ENCODE peak calls at places on chromosomes 6 and 20, in eight cellular contexts. K is ureter; S is fibroblast of gingiva; I is lower lobe of right lung; W is NCI-H1092 treated with DMSO at 0.1 percent for 48 hours; N is stimulated activated CD8-positive, alpha-beta memory T cell treated with anti-CD3 and anti-CD28 coated beads, Interleukin-4, amount 100 ng/mL, for 4 hours; B is astrocyte; M is smooth muscle cell of the brain vasculature. O is an unnamed sample.

GRCh38 chr6:40287296-40287820 is 299.8 kb downstream of the LRFN2 start:
- DNase-seq in K (no peak), S (no peak), I (no peak), W (no peak), N (no peak), B (no peak), M (no peak), O (no peak)

GRCh38 chr6:125019873-125020272 is 57.6 kb downstream of the RNF217 start:
- DNase-seq in K (no peak), S (no peak), I (no peak), W (peak), N (no peak), B (no peak), M (no peak), O (no peak)

GRCh38 chr6:7050099-7050498 is 57.7 kb upstream of the RREB1 start:
- DNase-seq in K (no peak), S (no peak), I (no peak), W (no peak), N (no peak), B (no peak), M (no peak), O (no peak)

GRCh38 chr6:169623343-169623742 is 78.5 kb downstream of the WDR27 start:
- DNase-seq in K (no peak), S (no peak), I (no peak), W (no peak), N (no peak), B (no peak), M (no peak), O (no peak)

GRCh38 chr6:112925702-112926101 is 578.6 kb downstream of the RFPL4B start:
- DNase-seq in K (no peak), S (no peak), I (no peak), W (no peak), N (no peak), B (no peak), M (no peak), O (no peak)

GRCh38 chr20:37681384-37681977 is 12.3 kb upstream of the CTNNBL1 start:
- DNase-seq in K (no peak), S (no peak), I (no peak), W (no peak), N (no peak), B (no peak), M (no peak), O (no peak)

GRCh38 chr6:21992178-21992967 is 304.5 kb downstream of the PRL start:
- DNase-seq in K (no peak), S (no peak), I (no peak), W (no peak), N (no peak), B (peak), M (no peak), O (peak)

GRCh38 chr20:22453244-22454080 is 130.9 kb downstream of the FOXA2 start:
- DNase-seq in K (no peak), S (no peak), I (no peak), W (peak), N (no peak), B (no peak), M (no peak), O (no peak)

GRCh38 chr6:87382861-87383260 is 24.9 kb upstream of the CFAP206 start:
- DNase-seq in K (no peak), S (no peak), I (no peak), W (no peak), N (no peak), B (no peak), M (no peak), O (no peak)

GRCh38 chr6:132132420-132132819 is 181.2 kb upstream of the CCN2 start:
- DNase-seq in K (no peak), S (peak), I (no peak), W (no peak), N (no peak), B (peak), M (no peak), O (peak)

GRCh38 chr6:17054647-17055046 is 47.2 kb upstream of the STMND1 start:
- DNase-seq in K (no peak), S (no peak), I (no peak), W (no peak), N (no peak), B (no peak), M (no peak), O (no peak)

GRCh38 chr6:166270706-166271375 is 37.4 kb downstream of the PRR18 start:
- DNase-seq in K (no peak), S (no peak), I (no peak), W (no peak), N (no peak), B (no peak), M (no peak), O (no peak)